ENCODE peak calls at places on chromosomes 7 and 10, in five cellular contexts. N is uterus, M is NCI-H1092, R is lower leg skin, G is A549. O is an unnamed sample.

GRCh38 chr7:119343289-119343688 is 929.7 kb upstream of the KCND2 start:
- DNase-seq in N (no peak), M (no peak), R (no peak), G (no peak), O (no peak)

GRCh38 chr7:156842317-156842716 is 50.7 kb downstream of the LMBR1 start:
- DNase-seq in N (no peak), M (no peak), R (no peak), G (no peak), O (no peak)

GRCh38 chr7:101677421-101678137 is 48.5 kb upstream of the MYL10 start:
- DNase-seq in N (no peak), M (no peak), R (no peak), G (peak), O (no peak)

GRCh38 chr7:5303885-5304505 is 21.3 kb downstream of the SLC29A4 start:
- DNase-seq in N (no peak), M (no peak), R (no peak), G (no peak), O (no peak)

GRCh38 chr10:31133628-31134302 is 102.1 kb upstream of the ZNF438 start:
- DNase-seq in N (peak), M (peak), R (peak), G (no peak), O (peak)

GRCh38 chr10:75108684-75109458 is 2.6 kb upstream of the SAMD8 start:
- DNase-seq in N (no peak), M (no peak), R (no peak), G (peak), O (no peak)

GRCh38 chr7:155644971-155645509 is 579 bp downstream of the RBM33 start:
- DNase-seq in N (peak), M (peak), R (peak), G (peak), O (no peak)

GRCh38 chr7:115889669-115889984 is 140.9 kb downstream of the TFEC start:
- DNase-seq in N (no peak), M (no peak), R (no peak), G (no peak), O (no peak)

GRCh38 chr7:128075536-128076095 is 44.4 kb upstream of the LRRC4 start:
- DNase-seq in N (no peak), M (no peak), R (no peak), G (no peak), O (no peak)

GRCh38 chr7:91941450-91941849 is 788 bp downstream of the AKAP9 start:
- DNase-seq in N (no peak), M (peak), R (peak), G (peak), O (no peak)

GRCh38 chr7:120064565-120064964 is 208.4 kb upstream of the KCND2 start:
- DNase-seq in N (no peak), M (no peak), R (no peak), G (no peak), O (no peak)

GRCh38 chr7:24830440-24831050 is 73.3 kb upstream of the GSDME start:
- DNase-seq in N (no peak), M (peak), R (peak), G (no peak), O (no peak)

GRCh38 chr7:92988051-92988450 is 129.7 kb downstream of the SAMD9 start:
- DNase-seq in N (no peak), M (no peak), R (peak), G (peak), O (no peak)

GRCh38 chr7:94507462-94507861 is 2.1 kb upstream of the CASD1 start:
- DNase-seq in N (no peak), M (no peak), R (no peak), G (no peak), O (no peak)

GRCh38 chr7:83005410-83005809 is 157.3 kb downstream of the PCLO start:
- DNase-seq in N (no peak), M (no peak), R (no peak), G (peak), O (no peak)

GRCh38 chr10:110203500-110204455 is 3.6 kb upstream of the MXI1 start:
- DNase-seq in N (no peak), M (no peak), R (no peak), G (no peak), O (no peak)